ENCODE peak calls at places on chromosomes 2 and 18, in ten cellular contexts. One of them, this sample, is unnamed.

GRCh38 chr2:20453087-20453486 is 6.2 kb downstream of the RHOB start:
- DNase-seq in EL: no peak
- DNase-seq in HT1080: no peak
- DNase-seq in breast epithelium: no peak
- DNase-seq in upper lobe of left lung: no peak
- DNase-seq in ELR: no peak
- DNase-seq in AG10803: no peak
- DNase-seq in NCI-H1436: no peak
- DNase-seq in AG20443: no peak
- DNase-seq in iris pigment epithelial cell: no peak
- DNase-seq in this sample: no peak

GRCh38 chr2:176656776-176657140 is 387.5 kb downstream of the MTX2 start:
- DNase-seq in iris pigment epithelial cell: no peak
- DNase-seq in breast epithelium: no peak
- DNase-seq in EL: no peak
- DNase-seq in NCI-H1436: no peak
- DNase-seq in AG20443: no peak
- DNase-seq in ELR: no peak
- DNase-seq in HT1080: no peak
- DNase-seq in upper lobe of left lung: no peak
- DNase-seq in AG10803: no peak
- DNase-seq in this sample: no peak

GRCh38 chr2:109726666-109727270 is 67.3 kb upstream of the RGPD5 start:
- DNase-seq in iris pigment epithelial cell: no peak
- DNase-seq in breast epithelium: peak
- DNase-seq in AG20443: no peak
- DNase-seq in AG10803: no peak
- DNase-seq in ELR: no peak
- DNase-seq in NCI-H1436: no peak
- DNase-seq in EL: no peak
- DNase-seq in HT1080: no peak
- DNase-seq in upper lobe of left lung: no peak
- DNase-seq in this sample: no peak

GRCh38 chr18:80166725-80167124 is 57.7 kb downstream of the ADNP2 start:
- DNase-seq in HT1080: no peak
- DNase-seq in EL: no peak
- DNase-seq in AG20443: no peak
- DNase-seq in upper lobe of left lung: no peak
- DNase-seq in breast epithelium: no peak
- DNase-seq in NCI-H1436: no peak
- DNase-seq in iris pigment epithelial cell: no peak
- DNase-seq in ELR: no peak
- DNase-seq in AG10803: no peak
- DNase-seq in this sample: no peak

GRCh38 chr2:199662245-199662644 is 188.7 kb downstream of the FTCDNL1 start:
- DNase-seq in NCI-H1436: no peak
- DNase-seq in upper lobe of left lung: no peak
- DNase-seq in HT1080: peak
- DNase-seq in ELR: no peak
- DNase-seq in EL: no peak
- DNase-seq in breast epithelium: no peak
- DNase-seq in iris pigment epithelial cell: no peak
- DNase-seq in AG10803: no peak
- DNase-seq in AG20443: no peak
- DNase-seq in this sample: no peak

GRCh38 chr18:12287684-12288405 is 20.2 kb upstream of the TUBB6 start:
- DNase-seq in HT1080: no peak
- DNase-seq in AG10803: peak
- DNase-seq in ELR: peak
- DNase-seq in AG20443: peak
- DNase-seq in upper lobe of left lung: peak
- DNase-seq in NCI-H1436: no peak
- DNase-seq in iris pigment epithelial cell: peak
- DNase-seq in breast epithelium: peak
- DNase-seq in EL: peak
- DNase-seq in this sample: peak

GRCh38 chr18:58325521-58325908 is 281.5 kb downstream of the NEDD4L start:
- DNase-seq in breast epithelium: no peak
- DNase-seq in NCI-H1436: no peak
- DNase-seq in HT1080: no peak
- DNase-seq in AG20443: peak
- DNase-seq in ELR: no peak
- DNase-seq in AG10803: peak
- DNase-seq in upper lobe of left lung: no peak
- DNase-seq in EL: no peak
- DNase-seq in iris pigment epithelial cell: no peak
- DNase-seq in this sample: no peak

GRCh38 chr18:64749884-64750283 is 601.0 kb upstream of the LINC00305 start:
- DNase-seq in AG20443: no peak
- DNase-seq in breast epithelium: no peak
- DNase-seq in ELR: no peak
- DNase-seq in iris pigment epithelial cell: no peak
- DNase-seq in NCI-H1436: no peak
- DNase-seq in HT1080: no peak
- DNase-seq in EL: no peak
- DNase-seq in AG10803: no peak
- DNase-seq in upper lobe of left lung: no peak
- DNase-seq in this sample: no peak

GRCh38 chr2:49002750-49003149 is 151.6 kb downstream of the FSHR start:
- DNase-seq in EL: no peak
- DNase-seq in HT1080: peak
- DNase-seq in AG20443: peak
- DNase-seq in breast epithelium: no peak
- DNase-seq in AG10803: peak
- DNase-seq in ELR: no peak
- DNase-seq in NCI-H1436: no peak
- DNase-seq in upper lobe of left lung: no peak
- DNase-seq in iris pigment epithelial cell: peak
- DNase-seq in this sample: no peak

GRCh38 chr2:41222593-41222992 is 770.7 kb upstream of the SLC8A1 start:
- DNase-seq in HT1080: no peak
- DNase-seq in breast epithelium: no peak
- DNase-seq in NCI-H1436: no peak
- DNase-seq in iris pigment epithelial cell: no peak
- DNase-seq in upper lobe of left lung: no peak
- DNase-seq in AG20443: no peak
- DNase-seq in AG10803: no peak
- DNase-seq in ELR: no peak
- DNase-seq in EL: no peak
- DNase-seq in this sample: no peak

GRCh38 chr2:8886876-8887275 is 49.5 kb upstream of the KIDINS220 start:
- DNase-seq in HT1080: no peak
- DNase-seq in ELR: no peak
- DNase-seq in NCI-H1436: no peak
- DNase-seq in AG20443: no peak
- DNase-seq in upper lobe of left lung: no peak
- DNase-seq in iris pigment epithelial cell: no peak
- DNase-seq in breast epithelium: no peak
- DNase-seq in EL: no peak
- DNase-seq in AG10803: no peak
- DNase-seq in this sample: no peak

GRCh38 chr2:225002656-225003045 is 39.6 kb downstream of the DOCK10 start:
- DNase-seq in EL: no peak
- DNase-seq in iris pigment epithelial cell: no peak
- DNase-seq in upper lobe of left lung: no peak
- DNase-seq in HT1080: no peak
- DNase-seq in ELR: no peak
- DNase-seq in AG10803: no peak
- DNase-seq in breast epithelium: peak
- DNase-seq in NCI-H1436: no peak
- DNase-seq in AG20443: no peak
- DNase-seq in this sample: peak

GRCh38 chr2:97718051-97718882 is 4.9 kb downstream of the ZAP70 start:
- DNase-seq in AG20443: no peak
- DNase-seq in NCI-H1436: no peak
- DNase-seq in breast epithelium: no peak
- DNase-seq in AG10803: no peak
- DNase-seq in EL: no peak
- DNase-seq in upper lobe of left lung: peak
- DNase-seq in ELR: no peak
- DNase-seq in HT1080: no peak
- DNase-seq in iris pigment epithelial cell: no peak
- DNase-seq in this sample: no peak

GRCh38 chr2:74864728-74865722 is 31.1 kb downstream of the HK2 start:
- DNase-seq in AG20443: peak
- DNase-seq in NCI-H1436: no peak
- DNase-seq in EL: peak
- DNase-seq in HT1080: peak
- DNase-seq in upper lobe of left lung: no peak
- DNase-seq in iris pigment epithelial cell: no peak
- DNase-seq in ELR: peak
- DNase-seq in AG10803: peak
- DNase-seq in breast epithelium: peak
- DNase-seq in this sample: peak

GRCh38 chr2:237900891-237901831 is 41.7 kb downstream of the RAMP1 start:
- DNase-seq in HT1080: no peak
- DNase-seq in EL: no peak
- DNase-seq in ELR: no peak
- DNase-seq in NCI-H1436: no peak
- DNase-seq in AG10803: no peak
- DNase-seq in iris pigment epithelial cell: no peak
- DNase-seq in upper lobe of left lung: no peak
- DNase-seq in breast epithelium: no peak
- DNase-seq in AG20443: no peak
- DNase-seq in this sample: no peak

This sample was measured in MCF 10A.